ENCODE peak calls at places on chromosome 14, in nine cellular contexts. C, N, Z, Y, X, D, P, B and I are unnamed samples.

GRCh38 chr14:74459289-74459946 is 33.4 kb upstream of the SYNDIG1L start:
- DNase-seq in N (peak), Z (no peak), B (no peak), Y (no peak), D (no peak), X (no peak), P (peak), C (peak), I (peak)

GRCh38 chr14:100825691-100826331 is at the start of gene MEG3:
- DNase-seq in X (peak), N (no peak), Y (no peak), C (no peak), Z (peak), B (no peak), P (peak), D (no peak), I (no peak)

GRCh38 chr14:35240233-35240632 is 51.9 kb upstream of the PSMA6 start:
- DNase-seq in P (no peak), Z (no peak), X (no peak), B (no peak), D (peak), Y (no peak), C (no peak), N (no peak), I (no peak)

GRCh38 chr14:97442363-97442762 is 645.2 kb downstream of the VRK1 start:
- DNase-seq in N (no peak), B (no peak), Z (no peak), Y (no peak), C (no peak), X (no peak), P (no peak), D (no peak), I (peak)

GRCh38 chr14:55450539-55450938 is 10.1 kb upstream of the TBPL2 start:
- DNase-seq in Y (no peak), N (no peak), D (no peak), C (no peak), X (no peak), B (no peak), P (no peak), Z (no peak), I (no peak)

GRCh38 chr14:101408077-101408831 is 153.0 kb upstream of the DIO3 start:
- DNase-seq in D (no peak), B (no peak), C (no peak), Z (peak), P (peak), X (no peak), N (no peak), Y (peak), I (no peak)

GRCh38 chr14:105092912-105093425 is 27.7 kb upstream of the GPR132 start:
- DNase-seq in P (peak), X (no peak), D (no peak), Z (peak), B (peak), N (peak), Y (peak), C (peak), I (peak)

GRCh38 chr14:72946491-72946890 is 20.2 kb downstream of the DCAF4 start:
- DNase-seq in B (no peak), X (no peak), N (no peak), Z (no peak), P (no peak), Y (no peak), D (no peak), C (no peak), I (no peak)

GRCh38 chr14:100762089-100762515 is 35.4 kb downstream of the DLK1 start:
- DNase-seq in Z (no peak), D (no peak), N (no peak), Y (no peak), B (no peak), P (no peak), X (no peak), C (no peak), I (no peak)